ENCODE peak calls at places on chromosomes 2 and 18, in ten cellular contexts. F, Z, B, I, W, E, C, U, N and M are unnamed samples. For H3K4me1, the result is how much of the 10 kb centered on the place peaks cover.

GRCh38 chr2:121087117-121087516 is 197.9 kb downstream of the TFCP2L1 start:
- DNase-seq in E (peak), F (no peak), I (no peak), C (no peak), N (no peak), Z (no peak), U (no peak), B (no peak), W (no peak), M (no peak)

GRCh38 chr18:26548144-26549102 is at the start of gene KCTD1:
- DNase-seq in C (peak), E (peak), B (peak), I (peak), Z (peak), F (peak), N (peak), W (peak), U (peak), M (peak)

GRCh38 chr2:26136431-26136830 is 36.5 kb upstream of the GAREM2 start:
- DNase-seq in C (no peak), N (no peak), U (no peak), E (no peak), F (no peak), B (no peak), I (no peak), Z (no peak), W (no peak), M (no peak)

GRCh38 chr2:128626758-128627515 is 308.3 kb upstream of the HS6ST1 start:
- DNase-seq in N (peak), E (peak), F (no peak), Z (no peak), W (no peak), U (no peak), C (no peak), B (no peak), I (no peak), M (no peak)

GRCh38 chr18:60069145-60069544 is 169.3 kb downstream of the PMAIP1 start:
- DNase-seq in F (no peak), C (no peak), I (no peak), Z (no peak), U (no peak), W (no peak), E (no peak), B (no peak), N (no peak), M (no peak)

GRCh38 chr2:5392658-5393057 is 299.5 kb upstream of the SOX11 start:
- DNase-seq in C (no peak), N (no peak), F (no peak), U (no peak), W (no peak), I (no peak), B (no peak), E (no peak), Z (no peak), M (no peak)

GRCh38 chr2:186459009-186459408 is 27.1 kb upstream of the ZC3H15 start:
- DNase-seq in F (no peak), E (no peak), U (no peak), W (peak), B (no peak), I (no peak), Z (no peak), N (no peak), C (no peak), M (no peak)

GRCh38 chr2:101697794-101698418 is 399 bp downstream of the MAP4K4 start:
- DNase-seq in I (peak), U (no peak), N (peak), E (peak), F (no peak), W (no peak), B (no peak), Z (peak), C (no peak), M (no peak)

GRCh38 chr2:25036221-25036559 is 5.7 kb upstream of the EFR3B start:
- DNase-seq in C (no peak), Z (no peak), U (no peak), F (no peak), N (no peak), B (no peak), E (no peak), I (no peak), W (no peak), M (no peak)

GRCh38 chr2:230660294-230661060 is 52.2 kb upstream of the CAB39 start:
- DNase-seq in E (peak), N (no peak), C (peak), W (no peak), I (no peak), Z (peak), F (no peak), B (no peak), U (peak), M (peak)

GRCh38 chr2:221831051-221831450 is 258.9 kb upstream of the EPHA4 start:
- DNase-seq in U (no peak), I (no peak), E (no peak), Z (no peak), W (no peak), F (no peak), C (no peak), N (no peak), B (no peak), M (no peak)

GRCh38 chr2:50851891-50852290 is 180.0 kb downstream of the NRXN1 start:
- DNase-seq in F (no peak), U (no peak), E (no peak), Z (no peak), I (no peak), N (no peak), W (no peak), C (no peak), B (no peak), M (no peak)

GRCh38 chr2:151374426-151374825 is 17.0 kb downstream of the TNFAIP6 start:
- DNase-seq in U (no peak), N (no peak), E (no peak), F (no peak), Z (no peak), I (no peak), B (no peak), C (no peak), W (no peak), M (no peak)

GRCh38 chr18:24494586-24494985 is 34.1 kb downstream of the HRH4 start:
- DNase-seq in Z (no peak), B (no peak), F (no peak), I (no peak), W (no peak), C (no peak), E (no peak), U (no peak), N (no peak), M (no peak)

GRCh38 chr18:77133920-77134496 is 1.4 kb upstream of the MBP start:
- DNase-seq in F (no peak), W (no peak), I (no peak), U (peak), Z (peak), B (no peak), N (peak), C (peak), E (peak), M (no peak)

GRCh38 chr18:77114564-77115391 is 17.8 kb downstream of the MBP start:
- DNase-seq in F (no peak), E (peak), N (peak), W (no peak), C (peak), U (peak), Z (peak), I (peak), B (no peak), M (peak)

GRCh38 chr2:237677951-237678481 is 50.6 kb downstream of the LRRFIP1 start:
- DNase-seq in I (no peak), N (no peak), B (no peak), E (no peak), W (no peak), U (no peak), Z (no peak), C (no peak), F (peak), M (no peak)

GRCh38 chr2:124001681-124002080 is 23.4 kb upstream of the CNTNAP5 start:
- DNase-seq in Z (no peak), B (no peak), C (no peak), I (no peak), F (no peak), U (no peak), E (no peak), N (no peak), W (no peak), M (no peak)

GRCh38 chr2:15331787-15332186 is 229.3 kb downstream of the NBAS start:
- DNase-seq in F (no peak), I (no peak), B (no peak), N (no peak), E (no peak), W (no peak), Z (no peak), U (no peak), C (no peak), M (no peak)

GRCh38 chr2:138677179-138677578 is 103.0 kb downstream of the NXPH2 start:
- DNase-seq in U (no peak), Z (no peak), B (no peak), E (no peak), I (no peak), W (no peak), C (no peak), F (no peak), N (no peak), M (no peak)

GRCh38 chr2:55169915-55170314 is 62.2 kb downstream of the CLHC1 start:
- DNase-seq in E (no peak), C (no peak), B (no peak), W (no peak), N (no peak), Z (no peak), F (peak), U (no peak), I (peak), M (no peak)

GRCh38 chr2:226730487-226730886 is 69.1 kb downstream of the IRS1 start:
- DNase-seq in W (peak), Z (no peak), U (no peak), I (no peak), B (no peak), C (no peak), F (no peak), E (no peak), N (peak), M (no peak)

DNA sequence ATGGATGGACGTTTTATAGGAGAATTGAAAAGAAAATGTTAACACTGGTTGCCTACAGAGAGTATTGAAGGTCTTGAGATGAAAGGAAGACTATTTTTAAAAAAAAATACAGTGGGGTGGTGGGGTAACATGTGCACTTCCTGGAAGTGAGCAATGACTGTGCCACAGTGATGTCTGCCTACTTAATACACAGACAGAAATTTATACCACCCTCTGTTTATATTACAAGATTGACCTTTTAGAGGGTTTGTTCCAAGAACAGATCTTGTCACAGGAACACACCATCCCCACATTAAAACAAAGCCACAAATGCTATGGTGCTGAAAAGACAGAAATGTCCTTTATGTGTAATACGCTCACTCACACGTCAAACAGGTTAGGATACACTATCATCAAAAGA is 87.6 kb downstream of the THADA start:
- DNase-seq in N (no peak), Z (no peak), U (no peak), C (no peak), B (no peak), E (no peak), I (no peak), F (no peak), W (no peak), M (no peak)
- H3K4me1 ChIP-seq in N (under half), Z (under half), U (under half), C (under half), B (under half), E (under half), I (under half), F (under half), W (under half), M (under half)

DNA sequence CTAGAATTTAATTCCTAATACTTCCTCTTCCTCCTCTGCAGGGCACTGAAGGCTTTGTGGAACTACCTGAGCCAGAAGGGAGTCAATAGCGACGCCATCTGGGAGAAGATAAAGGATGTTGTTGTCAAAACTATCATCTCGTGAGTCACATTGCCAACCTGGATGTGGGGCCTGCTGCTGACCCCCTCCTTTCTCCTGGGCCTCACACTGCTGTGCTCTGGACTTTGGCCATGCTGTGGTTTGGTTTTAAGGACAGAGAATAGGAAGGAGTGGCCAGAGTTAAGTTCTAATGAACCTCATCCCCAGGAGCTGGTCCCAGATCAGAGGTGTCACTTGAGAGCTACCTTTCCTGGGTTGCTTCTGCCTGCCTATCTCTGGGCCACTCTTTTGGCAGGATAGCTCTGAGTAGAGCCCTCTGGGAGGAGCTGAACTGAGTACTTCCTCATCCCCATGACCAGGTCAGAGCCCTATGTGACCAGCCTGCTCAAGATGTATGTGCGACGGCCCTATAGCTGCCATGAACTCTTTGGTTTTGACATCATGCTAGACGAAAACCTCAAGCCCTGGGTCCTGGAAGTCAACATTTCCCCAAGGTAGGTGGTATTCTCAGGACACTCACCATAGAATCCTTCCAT is 33.0 kb upstream of the CYP27A1 start:
- DNase-seq in F (no peak), B (no peak), C (no peak), E (no peak), W (no peak), U (no peak), N (no peak), I (no peak), Z (no peak), M (peak)
- H3K4me1 ChIP-seq in F (under half), B (under half), C (under half), E (under half), W (under half), U (under half), N (under half), I (under half), Z (under half), M (under half)

GRCh38 chr2:157420771-157421323 is 23.0 kb downstream of the CYTIP start:
- DNase-seq in E (no peak), I (no peak), N (no peak), B (no peak), W (no peak), U (no peak), F (no peak), Z (no peak), C (no peak), M (no peak)
- H3K4me1 ChIP-seq in E (under half), I (under half), N (under half), B (under half), W (under half), U (under half), F (under half), Z (under half), C (under half), M (under half)

GRCh38 chr2:70142590-70143313 is 48.1 kb downstream of the C2orf42 start:
- DNase-seq in B (peak), F (peak), E (peak), N (peak), C (peak), Z (peak), I (peak), W (peak), U (peak), M (peak)
- H3K4me1 ChIP-seq in B (under half), F (under half), E (under half), N (under half), C (under half), Z (under half), I (under half), W (half or more), U (under half), M (under half)

GRCh38 chr2:10230499-10230898 is 72.2 kb upstream of the HPCAL1 start:
- DNase-seq in I (no peak), F (no peak), B (no peak), U (no peak), W (no peak), N (no peak), C (no peak), E (no peak), Z (no peak), M (no peak)
- H3K4me1 ChIP-seq in I (under half), F (under half), B (under half), U (under half), W (under half), N (under half), C (under half), E (under half), Z (under half), M (under half)

DNA sequence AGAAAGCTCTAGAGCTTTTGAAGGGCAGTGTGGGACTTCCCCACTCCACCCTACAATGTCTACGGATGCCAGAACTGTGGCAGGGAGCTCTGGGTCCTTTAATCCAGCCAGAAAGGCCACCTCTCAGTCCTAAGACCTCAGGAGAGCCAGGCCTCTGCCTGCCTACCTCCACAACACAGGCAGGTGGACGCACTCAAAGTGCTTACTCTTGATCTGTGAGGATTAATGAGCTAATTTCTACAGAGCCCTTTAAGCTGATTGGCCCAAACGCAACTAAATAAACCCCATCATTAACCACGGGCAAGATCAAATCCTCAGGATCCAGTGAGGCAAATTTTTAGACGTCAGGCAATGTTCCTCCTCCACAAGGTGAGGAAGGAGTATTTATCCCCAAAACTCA is 8.1 kb downstream of the STK39 start:
- DNase-seq in E (no peak), B (no peak), Z (no peak), W (no peak), U (no peak), F (no peak), N (no peak), C (no peak), I (no peak), M (no peak)
- H3K4me1 ChIP-seq in E (under half), B (under half), Z (under half), W (under half), U (under half), F (under half), N (under half), C (under half), I (under half), M (under half)

GRCh38 chr18:33720133-33720532 is 142.1 kb downstream of the ASXL3 start:
- DNase-seq in N (no peak), Z (no peak), E (no peak), I (no peak), F (no peak), C (no peak), B (no peak), U (no peak), W (no peak), M (no peak)

GRCh38 chr18:33711514-33711913 is 133.5 kb downstream of the ASXL3 start:
- DNase-seq in C (no peak), B (no peak), W (no peak), E (no peak), I (no peak), Z (no peak), N (no peak), U (no peak), F (no peak), M (no peak)

GRCh38 chr18:33716061-33716683 is 138.2 kb downstream of the ASXL3 start:
- DNase-seq in E (no peak), Z (no peak), U (no peak), F (no peak), N (no peak), I (no peak), B (no peak), C (no peak), W (no peak), M (no peak)

GRCh38 chr18:33717339-33717738 is 139.3 kb downstream of the ASXL3 start:
- DNase-seq in I (no peak), W (no peak), U (no peak), C (no peak), Z (no peak), F (no peak), N (no peak), E (no peak), B (no peak), M (no peak)
- H3K4me1 ChIP-seq in I (under half), W (under half), U (under half), C (under half), Z (under half), F (under half), N (under half), E (under half), B (under half), M (under half)

GRCh38 chr2:108560241-108560811 is 26.1 kb downstream of the LIMS1 start:
- DNase-seq in U (no peak), N (peak), F (no peak), Z (no peak), C (no peak), W (no peak), E (no peak), I (no peak), B (no peak), M (no peak)

GRCh38 chr2:108560895-108561530 is 26.7 kb downstream of the LIMS1 start:
- DNase-seq in U (no peak), B (no peak), Z (no peak), W (no peak), E (no peak), C (no peak), I (no peak), N (no peak), F (no peak), M (no peak)

GRCh38 chr2:108565778-108566375 is 31.6 kb downstream of the LIMS1 start:
- DNase-seq in W (no peak), C (no peak), Z (no peak), U (no peak), B (no peak), I (no peak), E (no peak), F (no peak), N (no peak), M (no peak)

GRCh38 chr2:108562274-108562673 is 28.0 kb downstream of the LIMS1 start:
- DNase-seq in N (no peak), B (no peak), E (no peak), W (no peak), I (no peak), F (no peak), Z (no peak), U (no peak), C (no peak), M (no peak)

DNA sequence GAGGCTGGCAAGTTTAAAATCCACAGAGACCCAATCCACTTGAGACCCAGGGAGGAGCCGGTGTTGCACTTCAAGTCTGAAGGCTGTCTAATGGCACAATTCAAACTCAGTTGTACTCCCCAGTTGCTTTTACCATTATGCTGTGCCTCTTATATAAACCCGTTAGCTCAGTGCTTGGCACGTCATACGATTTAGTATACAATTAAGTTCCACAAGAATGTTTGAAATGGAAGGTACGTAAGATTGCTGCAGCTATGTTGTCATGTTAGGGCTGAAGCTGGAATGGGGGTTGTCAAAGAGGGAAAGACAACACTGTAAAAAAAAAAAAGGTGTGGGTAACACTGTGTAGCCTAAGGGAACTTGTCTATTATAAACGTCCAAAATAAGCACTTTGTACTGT is 30.2 kb downstream of the LIMS1 start:
- DNase-seq in E (no peak), I (no peak), B (no peak), Z (no peak), U (no peak), W (no peak), C (no peak), N (no peak), F (no peak), M (no peak)
- H3K4me1 ChIP-seq in E (under half), I (under half), B (under half), Z (under half), U (under half), W (under half), C (half or more), N (under half), F (under half), M (under half)

GRCh38 chr2:239952665-239953417 is 72.3 kb downstream of the NDUFA10 start:
- DNase-seq in B (no peak), C (no peak), Z (no peak), F (no peak), U (no peak), N (no peak), E (peak), I (no peak), W (no peak), M (no peak)

GRCh38 chr2:239951117-239951734 is 73.9 kb downstream of the NDUFA10 start:
- DNase-seq in I (no peak), U (no peak), F (no peak), Z (no peak), B (no peak), E (peak), N (no peak), C (no peak), W (no peak), M (no peak)

GRCh38 chr2:239951825-239952224 is 73.3 kb downstream of the NDUFA10 start:
- DNase-seq in U (no peak), N (no peak), I (no peak), E (peak), Z (no peak), W (no peak), C (no peak), B (no peak), F (no peak), M (no peak)

GRCh38 chr2:239953418-239954061 is 71.6 kb downstream of the NDUFA10 start:
- DNase-seq in U (peak), N (no peak), Z (no peak), I (no peak), B (no peak), W (no peak), E (peak), F (no peak), C (peak), M (no peak)

DNA sequence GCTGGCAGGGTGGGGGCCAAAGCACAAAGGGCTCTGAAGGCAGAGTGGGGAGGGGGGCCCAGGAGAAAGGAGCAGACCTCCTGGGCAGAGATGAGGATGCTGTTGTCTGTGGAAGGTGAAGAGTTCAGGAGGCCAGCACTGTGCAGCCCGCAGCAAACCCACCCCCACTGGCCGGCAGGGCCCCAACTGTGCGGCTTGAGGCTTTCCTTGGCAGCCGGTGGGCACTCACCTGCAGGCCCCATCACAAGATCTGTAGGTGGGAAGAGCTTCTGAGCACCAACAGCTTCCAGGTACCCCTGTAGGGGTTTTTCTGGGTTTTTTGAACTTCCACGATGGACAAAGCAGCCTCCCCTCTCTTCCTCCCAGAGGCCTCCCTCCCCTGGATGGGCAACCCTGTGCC is 72.9 kb downstream of the NDUFA10 start:
- DNase-seq in N (no peak), E (no peak), F (no peak), B (no peak), I (no peak), Z (no peak), W (no peak), C (no peak), U (no peak), M (no peak)
- H3K4me1 ChIP-seq in N (under half), E (under half), F (under half), B (under half), I (under half), Z (under half), W (under half), C (under half), U (under half), M (under half)